ENCODE peak calls at places on chromosomes 6 and 20, in six cellular contexts. Q is A549, A is lower lobe of right lung, P is neural progenitor cell, C is IMR-90, S is fibroblast of the aortic adventitia. L is an unnamed sample.

GRCh38 chr6:138240476-138241245 is 22.4 kb upstream of the PBOV1 start:
- DNase-seq in Q (no peak), A (no peak), P (no peak), C (no peak), S (no peak), L (no peak)

GRCh38 chr6:54072708-54073313 is 38.4 kb upstream of the MLIP start:
- DNase-seq in Q (no peak), A (no peak), P (no peak), C (no peak), S (no peak), L (no peak)

GRCh38 chr6:25794784-25795183 is 37.1 kb downstream of the SLC17A1 start:
- DNase-seq in Q (no peak), A (no peak), P (no peak), C (no peak), S (no peak), L (no peak)

GRCh38 chr6:100664274-100665040 is 199.7 kb upstream of the SIM1 start:
- DNase-seq in Q (peak), A (no peak), P (peak), C (peak), S (peak), L (no peak)

GRCh38 chr6:157060440-157060949 is 262.8 kb downstream of the TMEM242 start:
- DNase-seq in Q (no peak), A (no peak), P (no peak), C (no peak), S (peak), L (no peak)

GRCh38 chr6:56040271-56040670 is 164.9 kb upstream of the BMP5 start:
- DNase-seq in Q (no peak), A (no peak), P (no peak), C (peak), S (peak), L (no peak)

GRCh38 chr6:2196079-2196679 is 49.2 kb downstream of the GMDS start:
- DNase-seq in Q (peak), A (no peak), P (peak), C (peak), S (peak), L (no peak)

GRCh38 chr20:3077618-3078134 is 6.3 kb downstream of the OXT start:
- DNase-seq in Q (no peak), A (no peak), P (no peak), C (no peak), S (no peak), L (no peak)

GRCh38 chr6:133289733-133290306 is 48.7 kb downstream of the EYA4 start:
- DNase-seq in Q (no peak), A (no peak), P (no peak), C (no peak), S (no peak), L (no peak)

GRCh38 chr6:133290926-133291325 is 49.8 kb downstream of the EYA4 start:
- DNase-seq in Q (no peak), A (no peak), P (no peak), C (no peak), S (no peak), L (no peak)

GRCh38 chr6:133288662-133289061 is 47.5 kb downstream of the EYA4 start:
- DNase-seq in Q (no peak), A (no peak), P (no peak), C (no peak), S (no peak), L (no peak)

GRCh38 chr6:133291671-133292070 is 50.5 kb downstream of the EYA4 start:
- DNase-seq in Q (no peak), A (no peak), P (no peak), C (peak), S (peak), L (no peak)

DNA sequence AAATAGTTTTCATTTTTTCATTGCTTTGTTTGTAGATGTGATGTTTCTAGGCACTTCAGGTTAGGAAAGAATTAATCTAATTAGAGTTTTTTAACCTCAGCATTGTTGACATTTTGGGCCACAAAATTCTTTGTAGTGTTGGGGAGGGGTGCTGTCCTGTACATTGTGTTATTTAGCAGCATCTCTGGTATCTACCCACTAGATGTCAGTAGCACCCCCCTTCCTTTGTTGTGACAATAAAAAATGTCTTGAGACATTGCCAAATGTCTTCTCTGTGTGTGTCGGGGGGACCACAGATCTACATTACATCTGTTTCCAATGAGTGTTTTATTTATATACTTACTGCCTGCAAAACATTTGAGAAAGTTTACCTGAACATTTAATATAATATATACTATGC is 45.6 kb downstream of the EYA4 start:
- DNase-seq in Q (peak), A (no peak), P (peak), C (peak), S (peak), L (no peak)
- TF ChIP-seq CTCF in Q (peak), A (no peak), P (peak), C (peak), S (peak), L (peak)

GRCh38 chr6:82246370-82246769 is 1.2 kb downstream of the IBTK start:
- DNase-seq in Q (no peak), A (no peak), P (no peak), C (no peak), S (no peak), L (no peak)

GRCh38 chr6:82243886-82244285 is 3.7 kb downstream of the IBTK start:
- DNase-seq in Q (no peak), A (no peak), P (no peak), C (no peak), S (no peak), L (no peak)

GRCh38 chr6:82246802-82247633 is 526 bp downstream of the IBTK start:
- DNase-seq in Q (peak), A (peak), P (peak), C (peak), S (peak), L (no peak)

GRCh38 chr6:82247634-82248232 is at the start of gene IBTK:
- DNase-seq in Q (peak), A (peak), P (peak), C (peak), S (peak), L (peak)

GRCh38 chr6:82245376-82245775 is 2.2 kb downstream of the IBTK start:
- DNase-seq in Q (no peak), A (no peak), P (no peak), C (no peak), S (no peak), L (no peak)
- H3K4me3 ChIP-seq in Q (peak), A (no peak), P (no peak), C (no peak), S (no peak), L (no peak)

GRCh38 chr6:131116755-131117360 is 18.4 kb upstream of the AKAP7 start:
- DNase-seq in Q (peak), A (no peak), P (peak), C (peak), S (peak), L (no peak)
- TF ChIP-seq CTCF in Q (peak), A (peak), P (peak), C (peak), S (peak), L (peak)

GRCh38 chr6:108563292-108563691 is 2.6 kb downstream of the FOXO3 start:
- DNase-seq in Q (no peak), A (no peak), P (no peak), C (no peak), S (no peak), L (no peak)
- H3K4me3 ChIP-seq in Q (no peak), A (peak), P (peak), C (peak), S (peak), L (peak)

DNA sequence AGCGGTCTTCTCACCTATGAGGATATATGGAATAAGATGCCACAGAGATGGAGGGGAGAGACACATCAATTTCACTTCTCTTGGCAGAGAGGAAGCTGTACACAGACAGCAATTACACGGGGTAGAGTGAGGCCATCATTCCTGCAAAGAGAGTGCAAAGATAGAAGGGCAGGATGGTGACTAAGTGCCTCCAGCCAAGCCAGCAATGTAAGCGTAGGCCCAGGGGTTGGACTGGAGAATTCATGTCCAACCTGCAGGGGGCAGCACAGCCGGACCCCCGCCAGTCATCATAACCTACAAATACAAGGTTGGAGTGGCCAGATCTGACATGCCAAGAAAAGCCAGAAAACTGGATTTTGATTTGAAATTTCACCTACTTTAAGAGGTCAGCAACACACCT is 56.3 kb downstream of the NRN1 start:
- DNase-seq in Q (peak), A (no peak), P (peak), C (no peak), S (no peak), L (no peak)
- TF ChIP-seq CTCF in Q (peak), A (peak), P (peak), C (no peak), S (peak), L (peak)

DNA sequence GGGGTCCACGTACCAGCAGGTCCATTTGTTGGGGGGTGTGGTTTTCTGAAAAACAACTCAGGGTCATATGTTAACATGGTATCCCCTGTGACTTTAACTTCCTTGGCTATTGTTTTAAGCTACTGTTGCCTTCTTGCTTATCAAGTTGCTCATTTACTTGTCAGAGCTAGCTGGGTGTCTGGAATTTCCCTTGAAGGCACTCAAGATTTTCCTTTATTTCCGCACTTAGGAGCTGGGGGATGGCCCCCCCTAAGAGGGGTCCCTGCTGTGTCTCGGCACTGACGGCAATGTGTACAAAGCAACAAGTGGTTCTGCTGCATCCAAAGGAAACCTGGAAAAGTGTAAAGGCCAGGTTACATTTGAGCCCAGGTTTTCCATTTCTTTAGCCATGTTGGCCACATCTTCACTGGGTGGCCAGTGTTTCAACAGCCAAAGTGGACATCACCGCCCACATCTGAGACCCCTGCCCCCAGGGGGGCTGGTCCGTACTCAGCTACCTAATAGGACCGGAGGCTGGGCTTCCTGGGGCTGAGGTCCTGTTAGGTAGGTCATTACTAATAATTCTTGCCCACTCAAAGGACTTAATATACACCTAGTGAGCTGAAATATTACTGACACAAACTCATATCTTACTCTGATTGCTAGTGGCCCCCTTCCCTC is 24.8 kb upstream of the SYNDIG1 start:
- DNase-seq in Q (no peak), A (no peak), P (no peak), C (no peak), S (no peak), L (no peak)
- H3K4me3 ChIP-seq in Q (no peak), A (no peak), P (no peak), C (no peak), S (no peak), L (no peak)

GRCh38 chr6:107179004-107179403 is 63.7 kb upstream of the BEND3 start:
- DNase-seq in Q (peak), A (no peak), P (peak), C (peak), S (peak), L (no peak)
- TF ChIP-seq CTCF in Q (peak), A (peak), P (peak), C (peak), S (no peak), L (peak)

DNA sequence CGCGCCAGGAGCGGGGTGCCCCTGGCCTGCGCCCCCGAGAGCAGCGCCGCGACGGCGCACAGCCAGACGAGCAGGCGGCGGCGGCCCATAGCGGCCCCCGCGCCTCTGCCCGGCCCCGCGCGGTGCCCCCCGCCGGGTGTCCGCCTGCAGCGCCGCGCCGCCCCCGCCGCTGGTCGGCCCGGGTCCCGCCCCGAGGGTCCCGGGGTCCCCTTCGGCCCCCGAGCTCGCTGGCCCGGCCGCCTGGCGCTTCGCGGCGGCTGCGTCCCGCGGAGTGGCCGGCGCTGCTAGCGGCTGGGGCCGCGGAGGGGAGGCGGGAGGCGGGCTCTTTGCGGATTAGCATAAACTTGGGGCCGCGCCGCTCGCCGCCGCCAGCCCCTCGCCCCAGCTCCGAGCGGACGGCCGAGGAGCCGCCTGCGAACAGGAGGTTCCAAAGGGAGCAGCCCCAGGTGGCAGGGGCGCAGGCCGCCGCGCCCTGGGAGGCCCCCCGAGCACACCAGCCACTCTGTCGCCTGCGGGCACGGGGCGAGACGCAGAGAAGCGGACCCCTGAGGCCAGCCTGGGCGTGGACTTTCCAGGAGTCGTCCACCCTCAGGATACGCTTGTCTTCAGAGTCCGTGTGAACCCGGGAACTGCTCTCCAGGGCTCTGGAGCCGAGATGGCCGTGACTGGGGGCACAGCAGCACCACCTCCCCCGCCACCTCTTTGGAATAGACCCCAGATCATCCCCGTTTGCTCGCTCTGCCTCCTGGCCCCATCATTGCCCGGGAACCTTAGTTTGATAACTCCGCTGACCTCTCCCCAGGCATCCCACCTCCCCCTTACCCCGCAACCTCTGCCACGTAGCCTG is at the start of gene EMILIN3:
- DNase-seq in Q (no peak), A (no peak), P (peak), C (no peak), S (no peak), L (no peak)
- H3K4me3 ChIP-seq in Q (peak), A (peak), P (peak), C (peak), S (no peak), L (no peak)

DNA sequence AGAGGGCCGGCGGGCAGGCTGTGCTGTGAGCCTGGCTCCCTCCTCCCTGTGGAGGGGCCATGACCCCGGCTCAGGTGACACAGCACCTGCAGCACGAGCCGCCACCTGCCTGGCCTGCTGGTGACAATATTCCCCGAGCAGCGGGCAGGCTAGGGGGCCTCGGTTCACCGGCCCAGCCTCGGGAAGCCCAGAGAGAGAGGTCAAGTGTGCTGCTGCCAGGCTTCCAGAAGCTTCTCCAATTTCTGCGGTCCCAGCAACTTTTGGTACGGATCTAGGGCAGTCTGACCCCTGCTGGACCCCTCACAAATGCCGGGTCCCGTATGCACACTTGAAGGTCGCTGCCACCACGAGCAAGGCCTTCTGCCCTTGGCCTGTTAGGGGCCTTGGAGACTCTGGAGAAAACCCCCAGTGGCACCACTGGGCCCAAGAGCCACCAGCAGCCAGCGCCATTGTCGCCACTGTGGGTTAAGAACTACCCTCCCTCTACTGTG is 38.6 kb upstream of the NOL4L start:
- DNase-seq in Q (no peak), A (no peak), P (no peak), C (no peak), S (no peak), L (no peak)
- TF ChIP-seq CTCF in Q (no peak), A (no peak), P (peak), C (no peak), S (no peak), L (no peak)

L was measured in epithelial cell of proximal tubule.